ENCODE peak calls at places on chromosomes 2 and 18, in nine cellular contexts. J is hippocampal formation; W is NCI-H1930; L is activated CD4-positive, alpha-beta T cell treated with anti-CD3 and anti-CD28 coated beads, Interleukin-2, amount 50 U/mL, for 48 hours; T is ELR; Q is NCI-H2029 treated with DMSO at 0.1 percent for 48 hours; F is NT2/D1; D is T-helper 2 cell; E is fibroblast of the aortic adventitia. Y is an unnamed sample.

GRCh38 chr2:201546576-201546975 is 95.0 kb downstream of the STRADB start:
- DNase-seq in T (peak), J (no peak), D (no peak), E (peak), Q (no peak), F (no peak), L (no peak), W (no peak), Y (no peak)

GRCh38 chr18:59899298-59900221 is at the start of gene PMAIP1:
- DNase-seq in E (peak), F (peak), L (peak), J (no peak), W (peak), D (peak), T (peak), Q (peak), Y (peak)

GRCh38 chr2:25473758-25474335 is 132.1 kb upstream of the DNMT3A start:
- DNase-seq in T (no peak), J (no peak), D (no peak), W (no peak), E (peak), F (no peak), L (no peak), Q (peak), Y (no peak)

GRCh38 chr2:14297340-14297739 is 335.2 kb upstream of the LRATD1 start:
- DNase-seq in J (no peak), F (no peak), Q (no peak), D (no peak), L (no peak), W (no peak), E (no peak), T (no peak), Y (no peak)

GRCh38 chr2:222817628-222818027 is 43.2 kb upstream of the ACSL3 start:
- DNase-seq in T (no peak), D (no peak), J (no peak), Q (no peak), E (no peak), F (no peak), L (no peak), W (no peak), Y (no peak)

GRCh38 chr18:73520229-73520628 is 627.4 kb downstream of the FBXO15 start:
- DNase-seq in J (no peak), F (peak), E (no peak), T (no peak), Q (no peak), W (no peak), D (no peak), L (no peak), Y (no peak)

GRCh38 chr2:138112536-138112935 is 148.3 kb downstream of the HNMT start:
- DNase-seq in T (no peak), Q (no peak), L (no peak), D (no peak), F (no peak), E (peak), W (no peak), J (no peak), Y (no peak)

GRCh38 chr2:120888851-120889250 is 153.2 kb downstream of the GLI2 start:
- DNase-seq in L (no peak), Q (no peak), D (no peak), W (no peak), T (no peak), E (no peak), J (no peak), F (no peak), Y (peak)

GRCh38 chr2:201909961-201910361 is 103.6 kb downstream of the CDK15 start:
- DNase-seq in W (no peak), E (peak), J (no peak), T (peak), L (no peak), D (no peak), F (no peak), Q (no peak), Y (no peak)

GRCh38 chr2:219250044-219250781 is 2.8 kb upstream of the TUBA4B start:
- DNase-seq in J (no peak), E (no peak), L (no peak), D (no peak), W (no peak), Q (no peak), F (no peak), T (no peak), Y (no peak)

GRCh38 chr2:24907106-24907505 is 12.9 kb downstream of the ADCY3 start:
- DNase-seq in E (no peak), L (no peak), D (no peak), F (no peak), J (no peak), W (no peak), T (no peak), Q (no peak), Y (no peak)

GRCh38 chr18:39198376-39198775 is 1632.8 kb upstream of the CELF4 start:
- DNase-seq in Q (no peak), J (no peak), F (no peak), L (no peak), E (no peak), T (peak), W (no peak), D (no peak), Y (no peak)

GRCh38 chr2:97806738-97807618 is 93.6 kb downstream of the ZAP70 start:
- DNase-seq in W (peak), D (peak), J (peak), L (peak), T (peak), E (peak), F (peak), Q (peak), Y (no peak)

GRCh38 chr2:218873359-218874194 is 7.1 kb upstream of the WNT10A start:
- DNase-seq in T (no peak), E (no peak), J (no peak), W (peak), F (no peak), Q (no peak), L (no peak), D (no peak), Y (no peak)

GRCh38 chr2:153478289-153479261 is at the start of gene RPRM:
- DNase-seq in J (peak), W (peak), T (peak), F (peak), E (peak), D (peak), L (peak), Q (peak), Y (peak)

GRCh38 chr2:238337846-238338245 is 17.5 kb downstream of the TRAF3IP1 start:
- DNase-seq in F (no peak), W (no peak), D (no peak), J (no peak), Q (no peak), E (no peak), T (no peak), L (no peak), Y (no peak)

GRCh38 chr18:38047820-38048219 is 482.2 kb upstream of the CELF4 start:
- DNase-seq in F (no peak), E (no peak), W (no peak), J (no peak), D (no peak), Q (no peak), T (no peak), L (no peak), Y (no peak)

Y was measured in chondrocyte.